ENCODE peak calls at places on chromosomes 16 and 17, in five cellular contexts. O, D, J, R and N are unnamed samples.

GRCh38 chr16:80197790-80198201 is 343.0 kb upstream of the DYNLRB2 start:
- DNase-seq in J (no peak), D (no peak), O (peak), R (peak), N (no peak)

GRCh38 chr16:69916445-69916844 is 34.7 kb upstream of the CLEC18A start:
- DNase-seq in O (no peak), R (no peak), D (no peak), J (no peak), N (no peak)

GRCh38 chr16:11737678-11738077 is 5.0 kb downstream of the TXNDC11 start:
- DNase-seq in R (no peak), O (no peak), J (no peak), D (no peak), N (no peak)

GRCh38 chr17:28059675-28060074 is 17.2 kb downstream of the NLK start:
- DNase-seq in O (no peak), R (no peak), J (no peak), D (no peak), N (no peak)

GRCh38 chr16:10980811-10981210 is 36.4 kb downstream of the CLEC16A start:
- DNase-seq in O (no peak), R (no peak), D (no peak), J (no peak), N (no peak)

GRCh38 chr17:76545918-76546555 is 6.2 kb downstream of the PRCD start:
- DNase-seq in O (no peak), R (no peak), D (no peak), J (no peak), N (no peak)

GRCh38 chr16:3076577-3076976 is 11.1 kb downstream of the IL32 start:
- DNase-seq in J (no peak), O (no peak), D (no peak), R (no peak), N (no peak)

GRCh38 chr17:81118308-81119221 is 46.7 kb upstream of the PVALEF start:
- DNase-seq in J (no peak), R (no peak), O (no peak), D (no peak), N (no peak)

GRCh38 chr16:28210979-28211505 is 723 bp downstream of the XPO6 start:
- DNase-seq in J (peak), D (peak), R (peak), O (peak), N (peak)

GRCh38 chr16:49345829-49346228 is 27.8 kb upstream of the C16orf78 start:
- DNase-seq in J (no peak), R (no peak), O (no peak), D (peak), N (no peak)

GRCh38 chr16:61366006-61366405 is 670.2 kb downstream of the CDH8 start:
- DNase-seq in O (no peak), J (no peak), D (no peak), R (no peak), N (no peak)

DNA sequence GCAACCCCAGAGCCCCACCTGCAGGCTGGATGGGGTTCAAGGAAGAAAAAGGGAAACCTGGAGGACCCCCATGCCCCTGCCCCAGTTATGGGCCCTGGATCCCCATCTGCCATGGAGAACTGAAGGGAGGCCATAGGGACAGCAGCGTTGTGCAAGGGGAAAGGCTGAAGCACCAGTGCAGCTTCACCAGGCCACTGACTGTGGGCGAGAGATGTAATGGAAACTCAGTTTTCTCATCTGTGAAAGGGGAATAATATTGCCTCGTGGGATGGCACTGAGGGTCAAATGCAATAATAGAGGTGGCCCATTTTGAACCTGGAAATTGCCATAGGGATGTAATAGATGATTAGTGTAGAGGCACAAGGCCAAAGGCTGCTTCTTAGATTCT is 9.9 kb upstream of the TSPOAP1 start:
- DNase-seq in O (no peak), R (no peak), D (no peak), J (no peak), N (no peak)
- TF ChIP-seq CTCF in O (peak), R (peak), D (no peak), J (no peak), N (no peak)

GRCh38 chr16:15523092-15523541 is 88.7 kb downstream of the BMERB1 start:
- DNase-seq in D (peak), J (no peak), O (no peak), R (no peak), N (no peak)
- TF ChIP-seq CTCF in D (no peak), J (peak), O (no peak), R (no peak), N (no peak)

GRCh38 chr16:85057212-85057889 is 29.8 kb downstream of the KIAA0513 start:
- DNase-seq in J (no peak), D (peak), R (no peak), O (no peak), N (no peak)

GRCh38 chr16:85054948-85055502 is 27.4 kb downstream of the KIAA0513 start:
- DNase-seq in O (no peak), J (no peak), D (no peak), R (no peak), N (no peak)

GRCh38 chr16:85055503-85056210 is 28.1 kb downstream of the KIAA0513 start:
- DNase-seq in J (peak), D (no peak), R (peak), O (peak), N (no peak)

GRCh38 chr16:85057948-85058347 is 30.4 kb downstream of the KIAA0513 start:
- DNase-seq in J (no peak), R (no peak), D (no peak), O (no peak), N (no peak)

GRCh38 chr16:85056211-85056748 is 28.7 kb downstream of the KIAA0513 start:
- DNase-seq in O (no peak), J (no peak), R (peak), D (peak), N (no peak)
- TF ChIP-seq CTCF in O (peak), J (no peak), R (peak), D (no peak), N (no peak)

GRCh38 chr16:15660203-15660601 is 10.2 kb downstream of the NDE1 start:
- DNase-seq in R (no peak), D (no peak), J (no peak), O (no peak), N (no peak)
- TF ChIP-seq CTCF in R (no peak), D (no peak), J (no peak), O (no peak), N (no peak)

DNA sequence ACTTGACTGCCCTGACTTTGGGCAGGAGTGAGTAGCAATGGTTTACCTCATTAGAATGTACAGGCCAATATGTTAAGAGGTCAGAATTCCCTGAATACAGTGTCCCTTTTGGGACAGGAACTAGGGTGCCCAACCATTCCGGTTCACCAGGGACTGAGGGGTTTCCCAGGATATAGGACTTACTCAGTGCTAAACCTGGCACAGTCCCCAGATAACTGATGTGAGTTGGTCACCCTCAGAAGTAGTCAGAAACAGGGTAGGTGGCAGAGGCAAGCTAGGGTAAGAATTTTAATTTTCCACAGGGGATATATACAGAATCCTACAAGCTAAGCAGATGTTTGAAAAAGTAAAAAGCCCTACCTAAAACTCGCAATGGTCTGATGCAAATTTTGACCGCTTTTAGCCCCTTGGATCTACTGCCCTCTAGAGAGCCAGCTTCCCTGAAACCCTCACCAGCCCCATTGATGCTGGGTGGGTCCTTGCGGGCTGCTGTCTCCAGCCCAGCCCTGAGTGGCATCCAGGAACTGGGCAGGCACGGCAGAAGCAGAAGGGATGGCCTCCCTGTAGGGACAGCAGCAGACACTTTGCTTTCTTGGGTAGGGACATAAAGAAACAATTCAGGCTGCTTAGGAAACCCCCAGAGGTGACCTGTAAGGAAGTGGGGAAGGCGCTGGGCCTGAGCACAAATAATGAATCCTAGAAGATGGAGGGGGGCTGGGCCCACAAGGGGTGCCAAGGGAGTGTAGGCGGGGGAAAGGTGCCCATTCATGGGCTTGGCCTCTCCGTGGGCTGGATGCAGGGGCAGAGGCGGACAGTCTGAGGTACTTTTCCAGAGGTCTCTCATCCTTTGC is 434.8 kb downstream of the SLC39A11 start:
- DNase-seq in D (peak), J (no peak), R (peak), O (no peak), N (no peak)
- TF ChIP-seq CTCF in D (no peak), J (no peak), R (no peak), O (peak), N (no peak)

DNA sequence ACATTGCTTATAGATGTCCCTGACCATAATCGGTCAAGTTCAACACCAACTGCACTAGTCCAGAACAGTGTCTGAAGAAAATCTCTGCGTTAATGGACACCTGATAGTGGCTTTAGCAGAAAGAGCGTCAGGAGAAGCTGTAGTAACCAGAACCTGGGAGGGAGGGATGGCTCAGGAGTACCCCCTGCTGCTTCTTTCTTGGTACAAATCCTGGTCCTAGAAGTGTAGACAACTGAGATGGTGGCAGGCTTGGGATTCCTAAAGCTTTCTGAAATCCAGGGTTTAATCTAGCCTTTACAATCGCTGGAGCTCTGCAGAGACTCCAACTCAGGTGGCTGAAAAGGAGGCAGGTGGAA is 5.4 kb downstream of the MAP3K14 start:
- DNase-seq in J (no peak), R (no peak), D (no peak), O (no peak), N (no peak)
- TF ChIP-seq CTCF in J (no peak), R (peak), D (no peak), O (peak), N (no peak)

DNA sequence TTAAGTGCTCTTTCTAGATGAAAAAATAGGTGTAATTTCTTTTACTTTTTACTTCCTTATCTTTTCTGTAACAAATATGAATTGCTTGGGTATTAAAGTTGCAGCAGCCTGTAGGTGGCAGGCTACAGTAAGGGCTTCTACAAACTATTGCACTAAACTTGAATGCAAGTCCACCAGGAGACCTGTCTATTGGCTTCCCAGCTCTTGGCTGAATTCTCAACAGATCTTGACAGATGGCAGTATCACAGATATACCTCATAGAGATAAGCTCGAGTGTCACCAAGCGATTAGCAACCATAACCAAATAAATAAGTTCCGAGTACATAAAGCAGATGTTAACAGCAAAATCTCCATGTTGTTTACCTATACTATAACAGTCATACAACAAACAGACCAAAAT is 5.9 kb downstream of the BBS2 start:
- DNase-seq in J (no peak), R (peak), D (no peak), O (peak), N (no peak)
- TF ChIP-seq CTCF in J (peak), R (peak), D (no peak), O (peak), N (no peak)

DNA sequence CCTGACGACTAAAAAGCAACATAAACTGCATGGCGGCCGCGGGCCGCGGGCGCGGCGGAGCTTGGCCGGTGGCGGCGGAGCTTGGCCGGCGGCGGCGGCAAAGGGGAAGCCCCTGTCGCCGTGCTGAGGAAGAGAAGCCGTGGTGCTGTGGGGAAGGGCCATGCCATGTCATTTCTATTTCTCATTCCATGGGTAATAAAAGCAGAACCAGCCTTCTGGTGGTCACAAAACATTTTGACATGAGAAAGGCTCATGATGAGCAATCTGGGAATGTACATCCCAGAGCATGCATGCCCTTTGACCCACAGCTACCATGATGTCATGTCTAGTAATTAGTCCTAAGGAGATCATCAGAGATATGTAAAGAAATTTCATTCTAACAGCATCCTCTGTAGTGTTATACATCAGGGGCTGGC is 23.9 kb upstream of the HEATR6 start:
- DNase-seq in R (peak), D (no peak), J (peak), O (peak), N (no peak)
- TF ChIP-seq CTCF in R (no peak), D (no peak), J (no peak), O (no peak), N (no peak)

GRCh38 chr17:39704821-39705551 is 5.1 kb downstream of the ERBB2 start:
- DNase-seq in O (peak), D (peak), R (peak), J (no peak), N (no peak)
- TF ChIP-seq CTCF in O (peak), D (no peak), R (peak), J (no peak), N (no peak)

DNA sequence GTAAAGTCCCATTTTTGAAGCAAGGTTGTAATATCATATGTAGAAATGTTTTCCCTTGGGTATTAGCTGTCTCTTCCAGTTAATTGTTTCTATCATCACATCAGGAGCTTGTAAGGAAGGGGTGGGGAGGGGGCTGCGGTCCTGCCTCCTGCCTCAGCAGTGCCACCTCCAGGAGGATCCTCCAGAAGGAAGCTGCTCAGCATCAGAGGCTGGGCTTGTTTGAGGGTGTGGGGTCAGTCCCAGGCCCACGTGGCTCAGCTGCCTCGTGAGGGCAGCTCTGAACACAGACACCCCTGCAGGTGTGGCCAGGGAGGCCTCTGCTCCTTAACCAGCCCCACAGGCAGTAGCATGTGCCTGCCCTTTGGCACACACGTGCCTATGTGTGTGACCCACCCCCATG is 46.2 kb downstream of the MRM1 start:
- DNase-seq in J (no peak), R (no peak), O (no peak), D (peak), N (no peak)
- TF ChIP-seq CTCF in J (no peak), R (peak), O (peak), D (no peak), N (no peak)